ENCODE peak calls at places on chromosomes 11 and 22, in five cellular contexts. Y is neural progenitor cell, Z is K562, M is GM23248, E is MM.1S. X is an unnamed sample.

GRCh38 chr22:42856179-42856864 is 751 bp downstream of the ARFGAP3 start:
- DNase-seq in Z (no peak), E (peak; percentile 31), Y (peak; percentile 42), M (peak; percentile 71), X (peak; percentile 59)

GRCh38 chr11:88208742-88209141 is 33.5 kb upstream of the RAB38 start:
- DNase-seq in E (no peak), Z (no peak), M (peak; percentile 3), Y (no peak), X (no peak)

GRCh38 chr11:15969701-15970329 is 386.5 kb downstream of the SOX6 start:
- DNase-seq in E (no peak), Z (no peak), Y (no peak), M (peak; percentile 84), X (no peak)

GRCh38 chr22:49972163-49973017 is 11.8 kb downstream of the PIM3 start:
- DNase-seq in M (no peak), Z (peak; percentile 22), Y (no peak), E (peak; percentile 0), X (no peak)

GRCh38 chr22:32661296-32661695 is 140.2 kb upstream of the TIMP3 start:
- DNase-seq in E (no peak), Z (no peak), Y (no peak), M (peak; percentile 94), X (no peak)

GRCh38 chr11:45580399-45580798 is 85.0 kb downstream of the CHST1 start:
- DNase-seq in Y (peak; percentile 65), M (peak; percentile 50), E (peak; percentile 40), Z (no peak), X (peak; percentile 61)

GRCh38 chr22:50698546-50698945 is 25.9 kb downstream of the SHANK3 start:
- DNase-seq in E (no peak), M (peak; percentile 25), Y (no peak), Z (no peak), X (no peak)

GRCh38 chr22:17742528-17742902 is 31.8 kb downstream of the BID start:
- DNase-seq in Y (peak; percentile 92), Z (peak; percentile 94), E (peak; percentile 67), M (peak; percentile 67), X (peak; percentile 88)

GRCh38 chr11:97269527-97269926 is 879.7 kb downstream of the JRKL start:
- DNase-seq in Z (no peak), Y (peak; percentile 47), M (peak; percentile 0), E (no peak), X (peak; percentile 46)

GRCh38 chr11:2748814-2749554 is 49.2 kb upstream of the KCNQ1OT1 start:
- DNase-seq in E (no peak), M (no peak), Z (no peak), Y (no peak), X (no peak)

GRCh38 chr11:22554221-22554620 is 71.4 kb downstream of the FANCF start:
- DNase-seq in M (no peak), Y (no peak), Z (no peak), E (peak; percentile 47), X (no peak)

GRCh38 chr11:32396331-32396730 is 39.0 kb downstream of the WT1 start:
- DNase-seq in M (no peak), Z (no peak), E (no peak), Y (no peak), X (no peak)

GRCh38 chr11:76151561-76152085 is 54.7 kb downstream of the WNT11 start:
- DNase-seq in M (no peak), Z (no peak), E (no peak), Y (no peak), X (no peak)

GRCh38 chr22:41873391-41873790 is 40.5 kb downstream of the SREBF2 start:
- DNase-seq in Z (no peak), E (no peak), Y (no peak), M (no peak), X (no peak)

GRCh38 chr11:26842458-26842841 is 120.6 kb upstream of the SLC5A12 start:
- DNase-seq in Y (no peak), E (no peak), Z (no peak), M (peak; percentile 64), X (no peak)

GRCh38 chr11:78292109-78292803 is 103.5 kb downstream of the USP35 start:
- DNase-seq in E (no peak), Z (peak; percentile 54), M (no peak), Y (no peak), X (no peak)

GRCh38 chr11:6637871-6638270 is 17.7 kb downstream of the DCHS1 start:
- DNase-seq in Z (no peak), Y (no peak), M (peak; percentile 84), E (no peak), X (no peak)

GRCh38 chr11:65261591-65262380 is at the start of gene POLA2:
- DNase-seq in M (peak; percentile 98), E (peak; percentile 98), Z (peak; percentile 100), Y (peak; percentile 97), X (peak; percentile 99)

GRCh38 chr11:44416776-44417175 is 106.8 kb upstream of the ALX4 start:
- DNase-seq in M (no peak), Z (no peak), E (peak; percentile 21), Y (no peak), X (no peak)

GRCh38 chr11:93986716-93987115 is 34.4 kb upstream of the HEPHL1 start:
- DNase-seq in Z (no peak), Y (no peak), E (no peak), M (peak; percentile 46), X (no peak)

DNA sequence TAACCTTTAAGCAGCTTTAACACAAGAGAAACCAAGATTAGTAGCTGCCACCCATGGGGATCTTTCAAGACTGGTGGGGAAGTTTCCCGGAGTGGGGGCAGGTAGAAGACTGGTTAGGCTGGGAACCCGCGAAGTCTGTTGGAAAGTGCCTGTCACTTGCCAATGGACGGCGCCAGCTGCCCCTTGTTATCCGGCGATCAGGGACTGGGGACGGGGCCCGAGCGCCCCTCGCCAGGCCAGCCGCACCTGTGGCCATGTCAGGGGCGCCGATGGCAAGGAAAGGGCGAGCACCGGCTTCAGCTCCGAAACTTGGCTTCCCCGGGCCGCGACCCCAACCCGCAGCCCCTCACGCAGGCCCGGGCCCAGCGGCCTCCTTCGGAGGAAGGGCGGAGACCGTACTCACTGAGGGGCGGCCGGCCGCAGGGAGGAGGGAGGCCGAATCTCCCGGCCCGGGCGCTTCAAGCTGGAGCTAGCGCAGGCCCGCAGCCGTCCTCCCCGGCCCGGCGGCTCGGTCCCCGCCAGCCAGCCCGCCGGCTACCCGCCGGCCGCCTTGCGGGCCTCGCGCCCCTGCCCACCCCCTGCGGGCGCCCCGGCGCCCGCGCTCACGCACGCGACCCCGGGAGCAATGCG is 539 bp downstream of the EIF4ENIF1 start:
- DNase-seq in E (peak; percentile 23), Y (peak; percentile 72), Z (peak; percentile 27), M (peak; percentile 76), X (peak; percentile 57)
- H2AFZ ChIP-seq in E (peak overlapping the region; percentile 11), Y (peak overlapping the region; percentile 86), Z (peak overlapping the region; percentile 72), M (peak overlapping the region; percentile 90), X (peak overlapping the region; percentile 16)

GRCh38 chr22:46072030-46072881 is 78.1 kb upstream of the PPARA start:
- DNase-seq in M (peak; percentile 92), Z (no peak), Y (peak; percentile 48), E (peak; percentile 41), X (peak; percentile 83)
- H3K79me2 ChIP-seq in M (peaks cover 88% of the 10 kb centered on the region), Z (no peaks in the 10 kb centered on the region), Y (no peaks in the 10 kb centered on the region), E (peaks cover 59% of the 10 kb centered on the region), X (peaks cover 61% of the 10 kb centered on the region)

GRCh38 chr11:102177974-102178631 is 67.9 kb downstream of the YAP1 start:
- DNase-seq in Z (no peak), M (peak; percentile 94), Y (no peak), E (no peak), X (no peak)
- H3K9ac ChIP-seq in Z (no peak overlapping the region), M (peak overlapping the region; percentile 60), Y (no peak overlapping the region), E (no peak overlapping the region), X (no peak overlapping the region)

GRCh38 chr11:9061807-9062206 is 29.6 kb downstream of the SCUBE2 start:
- DNase-seq in Y (no peak), E (no peak), Z (no peak), M (no peak), X (no peak)

GRCh38 chr11:9069256-9069655 is 22.1 kb downstream of the SCUBE2 start:
- DNase-seq in E (no peak), Z (no peak), M (no peak), Y (no peak), X (no peak)

GRCh38 chr11:9066432-9066925 is 24.9 kb downstream of the SCUBE2 start:
- DNase-seq in Z (no peak), E (no peak), M (no peak), Y (no peak), X (no peak)

GRCh38 chr11:9069861-9070470 is 21.4 kb downstream of the SCUBE2 start:
- DNase-seq in Z (no peak), Y (no peak), M (no peak), E (no peak), X (no peak)

DNA sequence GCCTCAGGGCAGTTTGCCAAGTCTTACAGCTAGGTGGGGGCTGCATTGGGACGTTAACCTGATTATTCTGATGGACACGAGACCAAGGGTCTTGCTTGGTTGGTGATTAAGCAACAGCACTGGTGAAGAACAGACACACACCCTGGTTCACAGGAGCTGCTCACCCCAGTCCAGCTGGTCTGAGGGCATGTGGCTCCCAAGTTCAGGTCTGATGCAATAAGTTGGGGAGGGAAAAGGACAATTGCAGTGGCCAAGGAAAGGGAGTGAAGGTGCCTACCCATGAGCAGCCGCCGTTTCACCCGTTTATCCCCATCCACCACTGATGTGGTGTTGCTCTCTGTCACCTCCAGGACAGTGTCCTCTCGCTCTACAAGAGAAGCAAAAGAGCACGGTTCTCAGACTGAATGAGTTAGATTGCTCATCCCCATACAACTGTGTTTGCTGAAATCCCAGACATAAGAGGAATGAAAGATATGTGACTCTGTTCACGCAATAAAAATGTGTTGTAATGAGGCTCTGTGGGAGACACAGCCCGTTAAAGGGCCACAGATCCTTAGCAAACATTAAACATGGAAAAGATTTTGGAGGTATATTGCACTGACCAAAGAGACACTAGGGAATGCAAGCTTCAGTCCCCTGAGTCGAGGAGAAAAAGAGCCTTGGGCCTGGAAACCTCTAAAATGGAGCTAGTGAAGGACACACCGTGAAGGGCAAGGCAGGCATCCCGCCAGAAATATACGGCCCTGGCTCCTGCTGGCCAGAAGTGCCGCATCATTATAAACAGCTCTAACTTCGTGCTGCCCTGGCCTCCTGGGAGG is 25.6 kb downstream of the SCUBE2 start:
- DNase-seq in Y (no peak), Z (no peak), M (no peak), E (no peak), X (no peak)
- H2AFZ ChIP-seq in Y (no peak overlapping the region), Z (peak overlapping the region; percentile 8), M (no peak overlapping the region), E (no peak overlapping the region), X (no peak overlapping the region)

GRCh38 chr11:57779275-57779674 is 17.7 kb downstream of the CTNND1 start:
- DNase-seq in Y (peak; percentile 60), M (peak; percentile 76), Z (no peak), E (no peak), X (no peak)
- H3K79me2 ChIP-seq in Y (peaks cover 93% of the 10 kb centered on the region), M (peaks cover 97% of the 10 kb centered on the region), Z (peaks cover 93% of the 10 kb centered on the region), E (no peaks in the 10 kb centered on the region), X (no peaks in the 10 kb centered on the region)